ENCODE peak calls at places on chromosomes 6 and 20, in seven cellular contexts. One of them, this sample, is unnamed.

GRCh38 chr20:49591217-49591865 is 23.4 kb upstream of the PTGIS start:
- DNase-seq in COR-L47: no peak
- DNase-seq in esophagus squamous epithelium: no peak
- DNase-seq in H54: no peak
- DNase-seq in T-cell: no peak
- DNase-seq in NCI-H1092: no peak
- DNase-seq in heart left ventricle: no peak
- DNase-seq in this sample: no peak

GRCh38 chr6:121897337-121897760 is 461.9 kb downstream of the GJA1 start:
- DNase-seq in COR-L47: no peak
- DNase-seq in esophagus squamous epithelium: no peak
- DNase-seq in H54: no peak
- DNase-seq in T-cell: no peak
- DNase-seq in NCI-H1092: no peak
- DNase-seq in heart left ventricle: no peak
- DNase-seq in this sample: no peak

GRCh38 chr6:135372758-135373157 is 124.8 kb downstream of the AHI1 start:
- DNase-seq in COR-L47: no peak
- DNase-seq in esophagus squamous epithelium: no peak
- DNase-seq in H54: no peak
- DNase-seq in T-cell: no peak
- DNase-seq in NCI-H1092: no peak
- DNase-seq in heart left ventricle: no peak
- DNase-seq in this sample: no peak

GRCh38 chr6:1424306-1424927 is 35.0 kb downstream of the FOXF2 start:
- DNase-seq in COR-L47: peak
- DNase-seq in esophagus squamous epithelium: no peak
- DNase-seq in H54: peak
- DNase-seq in T-cell: no peak
- DNase-seq in NCI-H1092: no peak
- DNase-seq in heart left ventricle: no peak
- DNase-seq in this sample: no peak

GRCh38 chr6:165556116-165556843 is 106.8 kb downstream of the PDE10A start:
- DNase-seq in COR-L47: no peak
- DNase-seq in esophagus squamous epithelium: no peak
- DNase-seq in H54: no peak
- DNase-seq in T-cell: no peak
- DNase-seq in NCI-H1092: peak
- DNase-seq in heart left ventricle: no peak
- DNase-seq in this sample: no peak

GRCh38 chr6:15435468-15435867 is 189.6 kb downstream of the JARID2 start:
- DNase-seq in COR-L47: no peak
- DNase-seq in esophagus squamous epithelium: no peak
- DNase-seq in H54: no peak
- DNase-seq in T-cell: no peak
- DNase-seq in NCI-H1092: no peak
- DNase-seq in heart left ventricle: no peak
- DNase-seq in this sample: no peak

GRCh38 chr6:83431545-83432165 is 804 bp upstream of the ME1 start:
- DNase-seq in COR-L47: no peak
- DNase-seq in esophagus squamous epithelium: no peak
- DNase-seq in H54: no peak
- DNase-seq in T-cell: no peak
- DNase-seq in NCI-H1092: no peak
- DNase-seq in heart left ventricle: no peak
- DNase-seq in this sample: no peak

GRCh38 chr6:122772724-122773123 is 6.8 kb upstream of the FABP7 start:
- DNase-seq in COR-L47: no peak
- DNase-seq in esophagus squamous epithelium: no peak
- DNase-seq in H54: no peak
- DNase-seq in T-cell: no peak
- DNase-seq in NCI-H1092: no peak
- DNase-seq in heart left ventricle: no peak
- DNase-seq in this sample: no peak

GRCh38 chr6:158837684-158838625 is 18.8 kb upstream of the EZR start:
- DNase-seq in COR-L47: no peak
- DNase-seq in esophagus squamous epithelium: no peak
- DNase-seq in H54: no peak
- DNase-seq in T-cell: no peak
- DNase-seq in NCI-H1092: no peak
- DNase-seq in heart left ventricle: no peak
- DNase-seq in this sample: no peak

GRCh38 chr20:11459090-11459877 is 458.4 kb upstream of the BTBD3 start:
- DNase-seq in COR-L47: no peak
- DNase-seq in esophagus squamous epithelium: no peak
- DNase-seq in H54: no peak
- DNase-seq in T-cell: no peak
- DNase-seq in NCI-H1092: no peak
- DNase-seq in heart left ventricle: no peak
- DNase-seq in this sample: no peak

GRCh38 chr20:3786665-3787639 is at the start of gene CENPB:
- DNase-seq in COR-L47: peak
- DNase-seq in esophagus squamous epithelium: peak
- DNase-seq in H54: peak
- DNase-seq in T-cell: peak
- DNase-seq in NCI-H1092: peak
- DNase-seq in heart left ventricle: peak
- DNase-seq in this sample: peak

GRCh38 chr6:105136433-105137350 is 43.1 kb downstream of the POPDC3 start:
- DNase-seq in COR-L47: peak
- DNase-seq in esophagus squamous epithelium: no peak
- DNase-seq in H54: peak
- DNase-seq in T-cell: no peak
- DNase-seq in NCI-H1092: no peak
- DNase-seq in heart left ventricle: peak
- DNase-seq in this sample: peak

GRCh38 chr20:35491823-35492222 is 36.4 kb downstream of the CEP250 start:
- DNase-seq in COR-L47: no peak
- DNase-seq in esophagus squamous epithelium: no peak
- DNase-seq in H54: no peak
- DNase-seq in T-cell: no peak
- DNase-seq in NCI-H1092: no peak
- DNase-seq in heart left ventricle: no peak
- DNase-seq in this sample: no peak

GRCh38 chr6:389622-390021 is 1.9 kb upstream of the IRF4 start:
- DNase-seq in COR-L47: no peak
- DNase-seq in esophagus squamous epithelium: no peak
- DNase-seq in H54: no peak
- DNase-seq in T-cell: no peak
- DNase-seq in NCI-H1092: no peak
- DNase-seq in heart left ventricle: no peak
- DNase-seq in this sample: no peak

GRCh38 chr6:159169193-159169555 is at the start of gene FNDC1:
- DNase-seq in COR-L47: no peak
- DNase-seq in esophagus squamous epithelium: no peak
- DNase-seq in H54: no peak
- DNase-seq in T-cell: no peak
- DNase-seq in NCI-H1092: no peak
- DNase-seq in heart left ventricle: no peak
- DNase-seq in this sample: no peak

GRCh38 chr20:26276811-26277210 is 580.2 kb upstream of the ZNF337 start:
- DNase-seq in COR-L47: peak
- DNase-seq in esophagus squamous epithelium: no peak
- DNase-seq in H54: no peak
- DNase-seq in T-cell: no peak
- DNase-seq in NCI-H1092: peak
- DNase-seq in heart left ventricle: no peak
- DNase-seq in this sample: no peak

GRCh38 chr6:116444991-116445566 is 16.1 kb upstream of the CALHM6 start:
- DNase-seq in COR-L47: no peak
- DNase-seq in esophagus squamous epithelium: no peak
- DNase-seq in H54: no peak
- DNase-seq in T-cell: no peak
- DNase-seq in NCI-H1092: no peak
- DNase-seq in heart left ventricle: no peak
- DNase-seq in this sample: no peak

GRCh38 chr6:33840064-33840926 is 36.5 kb upstream of the MLN start:
- DNase-seq in COR-L47: no peak
- DNase-seq in esophagus squamous epithelium: no peak
- DNase-seq in H54: peak
- DNase-seq in T-cell: no peak
- DNase-seq in NCI-H1092: no peak
- DNase-seq in heart left ventricle: peak
- DNase-seq in this sample: peak

GRCh38 chr6:391559-392440 is at the start of gene IRF4:
- DNase-seq in COR-L47: no peak
- DNase-seq in esophagus squamous epithelium: no peak
- DNase-seq in H54: no peak
- DNase-seq in T-cell: no peak
- DNase-seq in NCI-H1092: no peak
- DNase-seq in heart left ventricle: no peak
- DNase-seq in this sample: no peak

GRCh38 chr20:32536861-32537656 is 48.1 kb downstream of the NOL4L start:
- DNase-seq in COR-L47: peak
- DNase-seq in esophagus squamous epithelium: no peak
- DNase-seq in H54: no peak
- DNase-seq in T-cell: peak
- DNase-seq in NCI-H1092: peak
- DNase-seq in heart left ventricle: no peak
- DNase-seq in this sample: no peak

GRCh38 chr6:100347901-100348550 is 116.7 kb downstream of the SIM1 start:
- DNase-seq in COR-L47: no peak
- DNase-seq in esophagus squamous epithelium: no peak
- DNase-seq in H54: no peak
- DNase-seq in T-cell: no peak
- DNase-seq in NCI-H1092: no peak
- DNase-seq in heart left ventricle: no peak
- DNase-seq in this sample: no peak

GRCh38 chr20:33415948-33416347 is 14.6 kb upstream of the CDK5RAP1 start:
- DNase-seq in COR-L47: peak
- DNase-seq in esophagus squamous epithelium: no peak
- DNase-seq in H54: no peak
- DNase-seq in T-cell: no peak
- DNase-seq in NCI-H1092: peak
- DNase-seq in heart left ventricle: peak
- DNase-seq in this sample: peak

GRCh38 chr20:6837730-6838129 is 70.2 kb downstream of the BMP2 start:
- DNase-seq in COR-L47: no peak
- DNase-seq in esophagus squamous epithelium: no peak
- DNase-seq in H54: no peak
- DNase-seq in T-cell: no peak
- DNase-seq in NCI-H1092: no peak
- DNase-seq in heart left ventricle: no peak
- DNase-seq in this sample: no peak

GRCh38 chr6:112216699-112217551 is 37.4 kb downstream of the LAMA4 start:
- DNase-seq in COR-L47: no peak
- DNase-seq in esophagus squamous epithelium: no peak
- DNase-seq in H54: no peak
- DNase-seq in T-cell: no peak
- DNase-seq in NCI-H1092: no peak
- DNase-seq in heart left ventricle: no peak
- DNase-seq in this sample: no peak